ENCODE peak calls at places on chromosome 9, in ten cellular contexts. F is A549, A is tibial nerve, L is pancreas, C is aorta, S is breast epithelium, O is neuronal stem cell, U is PC-9, W is Panc1, G is K562. J is an unnamed sample.

GRCh38 chr9:110309661-110310060 is 28.0 kb downstream of the TXNDC8 start:
- DNase-seq in U (no peak), O (no peak), S (no peak), F (no peak), W (no peak), A (no peak), C (no peak), L (no peak), G (no peak), J (no peak)

GRCh38 chr9:91814681-91815212 is 135.3 kb downstream of the ROR2 start:
- DNase-seq in L (no peak), W (no peak), A (no peak), G (no peak), F (no peak), U (no peak), C (no peak), S (no peak), O (no peak), J (no peak)

GRCh38 chr9:14111670-14112069 is 202.3 kb downstream of the NFIB start:
- DNase-seq in O (no peak), F (no peak), A (no peak), U (no peak), W (no peak), L (no peak), S (no peak), C (no peak), G (no peak), J (no peak)

GRCh38 chr9:105089874-105090273 is 154.6 kb upstream of the SLC44A1 start:
- DNase-seq in F (no peak), C (no peak), S (no peak), W (no peak), L (no peak), U (no peak), O (no peak), A (no peak), G (no peak), J (no peak)

GRCh38 chr9:75027187-75028107 is 646 bp downstream of the CARNMT1 start:
- DNase-seq in U (peak; percentile 47), A (peak; percentile 33), S (peak; percentile 39), G (peak; percentile 81), L (peak; percentile 87), F (peak; percentile 58), O (no peak), C (peak; percentile 76), W (no peak), J (peak; percentile 14)

GRCh38 chr9:93810028-93810971 is 144.9 kb downstream of the BARX1 start:
- DNase-seq in S (no peak), U (no peak), G (no peak), O (no peak), L (no peak), A (no peak), F (no peak), C (no peak), W (no peak), J (no peak)

GRCh38 chr9:37947987-37948386 is 44.1 kb upstream of the SLC25A51 start:
- DNase-seq in C (no peak), F (no peak), S (no peak), G (no peak), L (peak; percentile 34), A (no peak), O (no peak), W (no peak), U (no peak), J (no peak)

GRCh38 chr9:37938121-37938906 is 34.4 kb upstream of the SLC25A51 start:
- DNase-seq in A (no peak), S (no peak), W (no peak), G (peak; percentile 32), F (no peak), C (peak; percentile 65), L (peak; percentile 36), U (peak; percentile 66), O (no peak), J (no peak)

GRCh38 chr9:127926961-127927456 is 3.6 kb downstream of the PIP5KL1 start:
- DNase-seq in O (no peak), C (no peak), U (no peak), F (no peak), W (no peak), A (no peak), G (no peak), L (peak; percentile 76), S (no peak), J (no peak)
- H3K4me3 ChIP-seq in O (peak overlapping the region; percentile 68), C (no peak overlapping the region), U (no peak overlapping the region), F (no peak overlapping the region), W (no peak overlapping the region), A (peak overlapping the region; percentile 32), G (peak overlapping the region; percentile 35), L (peak overlapping the region; percentile 31), S (no peak overlapping the region), J (peak overlapping the region; percentile 9)

GRCh38 chr9:99008187-99008586 is 64.5 kb downstream of the COL15A1 start:
- DNase-seq in O (no peak), S (no peak), W (no peak), A (no peak), U (peak; percentile 68), L (no peak), F (no peak), C (no peak), G (no peak), J (no peak)

GRCh38 chr9:99013550-99013949 is 69.8 kb downstream of the COL15A1 start:
- DNase-seq in U (no peak), L (no peak), F (no peak), C (no peak), W (no peak), O (no peak), A (no peak), S (no peak), G (no peak), J (no peak)

GRCh38 chr9:99015448-99015847 is 71.7 kb downstream of the COL15A1 start:
- DNase-seq in C (no peak), F (no peak), O (no peak), A (no peak), S (no peak), U (no peak), G (no peak), W (no peak), L (no peak), J (no peak)

GRCh38 chr9:99012957-99013512 is 69.3 kb downstream of the COL15A1 start:
- DNase-seq in S (no peak), A (no peak), F (no peak), C (no peak), L (no peak), U (no peak), W (no peak), G (peak; percentile 76), O (no peak), J (no peak)

GRCh38 chr9:99011161-99011709 is 67.5 kb downstream of the COL15A1 start:
- DNase-seq in O (peak; percentile 42), U (no peak), L (no peak), F (no peak), G (peak; percentile 46), S (no peak), W (no peak), A (no peak), C (no peak), J (peak; percentile 5)
- H3K9me3 ChIP-seq in O (peaks cover 12% of the 10 kb centered on the region), U (peaks cover 35% of the 10 kb centered on the region), L (no peaks in the 10 kb centered on the region), F (peaks cover 25% of the 10 kb centered on the region), G (no peaks in the 10 kb centered on the region), S (peaks cover 21% of the 10 kb centered on the region), W (peaks cover 6% of the 10 kb centered on the region), A (no peaks in the 10 kb centered on the region), C (no peaks in the 10 kb centered on the region), J (peaks cover 3% of the 10 kb centered on the region)

GRCh38 chr9:126515001-126515872 is 98.5 kb upstream of the LMX1B start:
- DNase-seq in O (no peak), G (no peak), A (no peak), F (no peak), C (no peak), L (peak; percentile 71), W (no peak), U (no peak), S (no peak), J (no peak)

GRCh38 chr9:126516936-126517750 is 96.6 kb upstream of the LMX1B start:
- DNase-seq in U (peak; percentile 38), C (peak; percentile 81), O (no peak), L (no peak), W (no peak), S (peak; percentile 40), A (peak; percentile 49), F (peak; percentile 61), G (no peak), J (no peak)

GRCh38 chr9:126515873-126516505 is 97.7 kb upstream of the LMX1B start:
- DNase-seq in C (no peak), A (no peak), U (no peak), G (no peak), S (no peak), L (no peak), O (no peak), F (no peak), W (no peak), J (no peak)

GRCh38 chr9:126517751-126518261 is 95.9 kb upstream of the LMX1B start:
- DNase-seq in W (no peak), F (no peak), G (no peak), U (no peak), C (no peak), S (no peak), A (no peak), O (no peak), L (no peak), J (no peak)

GRCh38 chr9:126516561-126516935 is 97.2 kb upstream of the LMX1B start:
- DNase-seq in L (no peak), G (no peak), W (no peak), F (no peak), C (no peak), A (no peak), S (no peak), O (no peak), U (no peak), J (no peak)
- H3K27ac ChIP-seq in L (no peak overlapping the region), G (no peak overlapping the region), W (no peak overlapping the region), F (no peak overlapping the region), C (no peak overlapping the region), A (peak overlapping the region; percentile 85), S (peak overlapping the region; percentile 36), O (no peak overlapping the region), U (no peak overlapping the region), J (no peak overlapping the region)

GRCh38 chr9:21966140-21966851 is 27.9 kb downstream of the CDKN2A start:
- DNase-seq in F (no peak), A (no peak), S (no peak), O (no peak), G (no peak), U (no peak), L (no peak), W (no peak), C (no peak), J (no peak)

GRCh38 chr9:21967707-21968106 is 26.5 kb downstream of the CDKN2A start:
- DNase-seq in W (no peak), F (no peak), A (no peak), C (no peak), G (no peak), L (no peak), U (no peak), S (no peak), O (no peak), J (no peak)

GRCh38 chr9:21965401-21965951 is 28.7 kb downstream of the CDKN2A start:
- DNase-seq in U (no peak), S (no peak), C (peak; percentile 71), O (peak; percentile 61), L (peak; percentile 83), W (no peak), A (no peak), F (no peak), G (no peak), J (no peak)

GRCh38 chr9:21967169-21967568 is 27.0 kb downstream of the CDKN2A start:
- DNase-seq in G (no peak), F (no peak), C (no peak), L (no peak), S (no peak), U (no peak), O (no peak), W (no peak), A (no peak), J (no peak)

DNA sequence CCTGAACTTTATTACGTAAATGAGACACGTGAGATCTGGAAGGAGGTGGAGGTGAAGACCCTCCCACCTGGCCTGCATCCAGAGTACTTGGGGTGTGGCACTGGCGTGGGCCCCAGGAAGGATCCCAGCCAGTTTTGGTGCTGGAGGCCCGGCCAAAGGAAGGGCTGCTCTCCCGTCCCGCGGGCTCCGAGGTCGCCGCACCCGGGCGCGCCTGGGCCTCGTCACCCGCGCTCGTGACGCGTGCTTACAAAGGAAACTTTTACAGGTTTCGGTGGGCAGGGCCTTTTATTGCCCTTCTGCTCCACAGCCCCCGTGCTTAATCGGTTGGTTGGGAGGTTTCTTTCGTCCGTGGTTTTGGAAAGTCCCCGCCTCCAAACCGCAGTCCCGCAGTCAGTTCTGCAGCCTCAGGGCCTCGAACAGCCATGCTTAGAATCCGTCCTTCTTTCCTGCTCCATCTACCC is 29.2 kb downstream of the CDKN2A start:
- DNase-seq in C (peak; percentile 51), G (no peak), W (no peak), L (peak; percentile 55), S (no peak), O (no peak), A (no peak), F (no peak), U (no peak), J (no peak)
- H3K4me3 ChIP-seq in C (no peak overlapping the region), G (no peak overlapping the region), W (no peak overlapping the region), L (peak overlapping the region; percentile 25), S (peak overlapping the region; percentile 21), O (peak overlapping the region; percentile 46), A (peak overlapping the region; percentile 9), F (no peak overlapping the region), U (no peak overlapping the region), J (no peak overlapping the region)